ENCODE peak calls at places on chromosomes 1 and 21, in eight cellular contexts. H is renal cortical epithelial cell; O is activated CD4-positive, alpha-beta T cell treated with anti-CD3 and anti-CD28 coated beads for 24 hours; I is T-helper 2 cell; D is NCI-H1105; B is NCI-H1092 treated with DMSO at 0.1 percent for 48 hours; N is H54; T is SJSA1. M is an unnamed sample.

GRCh38 chr1:19361231-19362147 is 49.4 kb downstream of the SLC66A1 start:
- DNase-seq in H (no peak), O (no peak), I (no peak), D (no peak), B (no peak), N (no peak), T (no peak), M (no peak)

GRCh38 chr21:15895142-15896106 is 165.6 kb downstream of the USP25 start:
- DNase-seq in H (peak; percentile 93), O (no peak), I (no peak), D (no peak), B (no peak), N (no peak), T (no peak), M (no peak)

GRCh38 chr1:150273310-150273709 is 720 bp downstream of the C1orf54 start:
- DNase-seq in H (no peak), O (no peak), I (no peak), D (no peak), B (no peak), N (no peak), T (no peak), M (no peak)

GRCh38 chr1:236129315-236129714 is 13.0 kb upstream of the GPR137B start:
- DNase-seq in H (no peak), O (no peak), I (no peak), D (no peak), B (no peak), N (no peak), T (no peak), M (no peak)

GRCh38 chr1:47209725-47210330 is 20.0 kb upstream of the PDZK1IP1 start:
- DNase-seq in H (peak; percentile 24), O (no peak), I (no peak), D (no peak), B (no peak), N (no peak), T (no peak), M (no peak)

GRCh38 chr1:43300661-43301094 is at the start of gene TIE1:
- DNase-seq in H (no peak), O (no peak), I (no peak), D (no peak), B (no peak), N (no peak), T (no peak), M (no peak)

GRCh38 chr1:152035406-152036315 is 1.1 kb downstream of the S100A11 start:
- DNase-seq in H (no peak), O (no peak), I (peak; percentile 61), D (no peak), B (no peak), N (no peak), T (no peak), M (no peak)

GRCh38 chr1:79982218-79982617 is 975.7 kb upstream of the ADGRL4 start:
- DNase-seq in H (no peak), O (no peak), I (no peak), D (peak; percentile 49), B (no peak), N (no peak), T (no peak), M (no peak)

GRCh38 chr1:231534703-231535159 is 6.3 kb downstream of the TSNAX start:
- DNase-seq in H (no peak), O (no peak), I (no peak), D (no peak), B (peak; percentile 20), N (no peak), T (no peak), M (no peak)

GRCh38 chr1:194870860-194871259 is 1684.4 kb upstream of the B3GALT2 start:
- DNase-seq in H (no peak), O (no peak), I (no peak), D (no peak), B (no peak), N (no peak), T (no peak), M (no peak)